ENCODE peak calls at places on chromosome 17, in five cellular contexts. G, Y, N, E and V are unnamed samples.

GRCh38 chr17:74749262-74750038 is 1.0 kb downstream of the NHERF1 start:
- DNase-seq in G (peak), Y (no peak), N (no peak), E (no peak), V (no peak)

GRCh38 chr17:57860414-57860999 is 10.7 kb upstream of the MRPS23 start:
- DNase-seq in G (no peak), Y (no peak), N (peak), E (no peak), V (no peak)

GRCh38 chr17:81510524-81510797 is 2.1 kb downstream of the ACTG1 start:
- DNase-seq in G (no peak), Y (no peak), N (no peak), E (no peak), V (no peak)

GRCh38 chr17:55285340-55286301 is 20.9 kb downstream of the HLF start:
- DNase-seq in G (no peak), Y (peak), N (no peak), E (no peak), V (no peak)

GRCh38 chr17:69539781-69540319 is 125.4 kb downstream of the MAP2K6 start:
- DNase-seq in G (no peak), Y (no peak), N (no peak), E (no peak), V (no peak)

GRCh38 chr17:8628609-8629169 is 1.8 kb downstream of the MYH10 start:
- DNase-seq in G (no peak), Y (no peak), N (peak), E (no peak), V (no peak)

GRCh38 chr17:81071761-81072741 is 37.1 kb downstream of the BAIAP2 start:
- DNase-seq in G (peak), Y (no peak), N (no peak), E (no peak), V (no peak)

GRCh38 chr17:82816358-82816757 is 23.5 kb downstream of the ZNF750 start:
- DNase-seq in G (no peak), Y (no peak), N (no peak), E (no peak), V (no peak)

GRCh38 chr17:16371742-16372141 is 9.1 kb upstream of the UBB start:
- DNase-seq in G (no peak), Y (no peak), N (peak), E (no peak), V (no peak)

GRCh38 chr17:55444471-55445441 is 23.1 kb upstream of the MMD start:
- DNase-seq in G (peak), Y (no peak), N (no peak), E (no peak), V (no peak)

GRCh38 chr17:42608692-42609181 is 437 bp downstream of the RETREG3 start:
- DNase-seq in G (no peak), Y (peak), N (peak), E (no peak), V (no peak)

GRCh38 chr17:63998721-63999679 is 849 bp downstream of the PRR29 start:
- DNase-seq in G (no peak), Y (no peak), N (no peak), E (no peak), V (no peak)